ENCODE peak calls at places on chromosomes 2 and 18, in seven cellular contexts. One of them, this sample, is unnamed.

GRCh38 chr2:215830313-215830712 is 183.0 kb downstream of the MREG start:
- DNase-seq in left lung: peak
- DNase-seq in stimulated activated CD4-positive, alpha-beta T cell treated with anti-CD3 and anti-CD28 coated beads, Interleukin-1b, Interleukin-23, amount 100 ng/mL, for 1 hour: no peak
- DNase-seq in mesothelial cell of epicardium: no peak
- DNase-seq in activated T-cell treated with anti-CD3 and anti-CD28 coated beads, Interleukin-2, amount 50 U/mL, for 72 hours: no peak
- DNase-seq in NCI-H1436 treated with DMSO at 0.1 percent for 48 hours: no peak
- DNase-seq in amygdala: no peak
- DNase-seq in this sample: no peak

GRCh38 chr2:238289574-238289973 is 1.2 kb upstream of the PER2 start:
- DNase-seq in NCI-H1436 treated with DMSO at 0.1 percent for 48 hours: no peak
- DNase-seq in activated T-cell treated with anti-CD3 and anti-CD28 coated beads, Interleukin-2, amount 50 U/mL, for 72 hours: no peak
- DNase-seq in stimulated activated CD4-positive, alpha-beta T cell treated with anti-CD3 and anti-CD28 coated beads, Interleukin-1b, Interleukin-23, amount 100 ng/mL, for 1 hour: no peak
- DNase-seq in left lung: no peak
- DNase-seq in amygdala: no peak
- DNase-seq in mesothelial cell of epicardium: no peak
- DNase-seq in this sample: no peak

GRCh38 chr2:19238440-19238839 is 120.0 kb downstream of the OSR1 start:
- DNase-seq in activated T-cell treated with anti-CD3 and anti-CD28 coated beads, Interleukin-2, amount 50 U/mL, for 72 hours: no peak
- DNase-seq in NCI-H1436 treated with DMSO at 0.1 percent for 48 hours: no peak
- DNase-seq in amygdala: no peak
- DNase-seq in stimulated activated CD4-positive, alpha-beta T cell treated with anti-CD3 and anti-CD28 coated beads, Interleukin-1b, Interleukin-23, amount 100 ng/mL, for 1 hour: no peak
- DNase-seq in mesothelial cell of epicardium: no peak
- DNase-seq in left lung: no peak
- DNase-seq in this sample: no peak

GRCh38 chr2:212495076-212495475 is 43.5 kb downstream of the ERBB4 start:
- DNase-seq in activated T-cell treated with anti-CD3 and anti-CD28 coated beads, Interleukin-2, amount 50 U/mL, for 72 hours: no peak
- DNase-seq in amygdala: no peak
- DNase-seq in stimulated activated CD4-positive, alpha-beta T cell treated with anti-CD3 and anti-CD28 coated beads, Interleukin-1b, Interleukin-23, amount 100 ng/mL, for 1 hour: no peak
- DNase-seq in left lung: no peak
- DNase-seq in NCI-H1436 treated with DMSO at 0.1 percent for 48 hours: no peak
- DNase-seq in mesothelial cell of epicardium: no peak
- DNase-seq in this sample: no peak

GRCh38 chr2:198309673-198310280 is 505.4 kb downstream of the PLCL1 start:
- DNase-seq in NCI-H1436 treated with DMSO at 0.1 percent for 48 hours: no peak
- DNase-seq in mesothelial cell of epicardium: peak
- DNase-seq in amygdala: no peak
- DNase-seq in activated T-cell treated with anti-CD3 and anti-CD28 coated beads, Interleukin-2, amount 50 U/mL, for 72 hours: peak
- DNase-seq in left lung: no peak
- DNase-seq in stimulated activated CD4-positive, alpha-beta T cell treated with anti-CD3 and anti-CD28 coated beads, Interleukin-1b, Interleukin-23, amount 100 ng/mL, for 1 hour: no peak
- DNase-seq in this sample: no peak

GRCh38 chr18:2997429-2997828 is 15.5 kb downstream of the LPIN2 start:
- DNase-seq in amygdala: no peak
- DNase-seq in left lung: no peak
- DNase-seq in activated T-cell treated with anti-CD3 and anti-CD28 coated beads, Interleukin-2, amount 50 U/mL, for 72 hours: no peak
- DNase-seq in stimulated activated CD4-positive, alpha-beta T cell treated with anti-CD3 and anti-CD28 coated beads, Interleukin-1b, Interleukin-23, amount 100 ng/mL, for 1 hour: no peak
- DNase-seq in mesothelial cell of epicardium: no peak
- DNase-seq in NCI-H1436 treated with DMSO at 0.1 percent for 48 hours: no peak
- DNase-seq in this sample: no peak

GRCh38 chr2:215466097-215466909 is 30.4 kb upstream of the FN1 start:
- DNase-seq in activated T-cell treated with anti-CD3 and anti-CD28 coated beads, Interleukin-2, amount 50 U/mL, for 72 hours: no peak
- DNase-seq in left lung: no peak
- DNase-seq in stimulated activated CD4-positive, alpha-beta T cell treated with anti-CD3 and anti-CD28 coated beads, Interleukin-1b, Interleukin-23, amount 100 ng/mL, for 1 hour: no peak
- DNase-seq in amygdala: no peak
- DNase-seq in mesothelial cell of epicardium: no peak
- DNase-seq in NCI-H1436 treated with DMSO at 0.1 percent for 48 hours: no peak
- DNase-seq in this sample: no peak

GRCh38 chr2:229407170-229407569 is 136.1 kb upstream of the PID1 start:
- DNase-seq in NCI-H1436 treated with DMSO at 0.1 percent for 48 hours: no peak
- DNase-seq in left lung: peak
- DNase-seq in stimulated activated CD4-positive, alpha-beta T cell treated with anti-CD3 and anti-CD28 coated beads, Interleukin-1b, Interleukin-23, amount 100 ng/mL, for 1 hour: no peak
- DNase-seq in activated T-cell treated with anti-CD3 and anti-CD28 coated beads, Interleukin-2, amount 50 U/mL, for 72 hours: no peak
- DNase-seq in amygdala: no peak
- DNase-seq in mesothelial cell of epicardium: no peak
- DNase-seq in this sample: no peak

GRCh38 chr2:33577660-33578059 is 21.4 kb downstream of the FAM98A start:
- DNase-seq in activated T-cell treated with anti-CD3 and anti-CD28 coated beads, Interleukin-2, amount 50 U/mL, for 72 hours: no peak
- DNase-seq in amygdala: no peak
- DNase-seq in mesothelial cell of epicardium: no peak
- DNase-seq in stimulated activated CD4-positive, alpha-beta T cell treated with anti-CD3 and anti-CD28 coated beads, Interleukin-1b, Interleukin-23, amount 100 ng/mL, for 1 hour: no peak
- DNase-seq in left lung: no peak
- DNase-seq in NCI-H1436 treated with DMSO at 0.1 percent for 48 hours: no peak
- DNase-seq in this sample: no peak

GRCh38 chr2:200862532-200863000 is 1.9 kb downstream of the CLK1 start:
- DNase-seq in left lung: no peak
- DNase-seq in NCI-H1436 treated with DMSO at 0.1 percent for 48 hours: no peak
- DNase-seq in amygdala: no peak
- DNase-seq in activated T-cell treated with anti-CD3 and anti-CD28 coated beads, Interleukin-2, amount 50 U/mL, for 72 hours: peak
- DNase-seq in stimulated activated CD4-positive, alpha-beta T cell treated with anti-CD3 and anti-CD28 coated beads, Interleukin-1b, Interleukin-23, amount 100 ng/mL, for 1 hour: peak
- DNase-seq in mesothelial cell of epicardium: no peak
- DNase-seq in this sample: no peak

GRCh38 chr18:70296289-70296688 is 7.4 kb downstream of the SOCS6 start:
- DNase-seq in left lung: no peak
- DNase-seq in stimulated activated CD4-positive, alpha-beta T cell treated with anti-CD3 and anti-CD28 coated beads, Interleukin-1b, Interleukin-23, amount 100 ng/mL, for 1 hour: no peak
- DNase-seq in NCI-H1436 treated with DMSO at 0.1 percent for 48 hours: no peak
- DNase-seq in amygdala: no peak
- DNase-seq in activated T-cell treated with anti-CD3 and anti-CD28 coated beads, Interleukin-2, amount 50 U/mL, for 72 hours: no peak
- DNase-seq in mesothelial cell of epicardium: no peak
- DNase-seq in this sample: no peak

GRCh38 chr2:116874021-116874420 is 940.5 kb upstream of the DDX18 start:
- DNase-seq in left lung: no peak
- DNase-seq in NCI-H1436 treated with DMSO at 0.1 percent for 48 hours: no peak
- DNase-seq in mesothelial cell of epicardium: no peak
- DNase-seq in amygdala: no peak
- DNase-seq in stimulated activated CD4-positive, alpha-beta T cell treated with anti-CD3 and anti-CD28 coated beads, Interleukin-1b, Interleukin-23, amount 100 ng/mL, for 1 hour: no peak
- DNase-seq in activated T-cell treated with anti-CD3 and anti-CD28 coated beads, Interleukin-2, amount 50 U/mL, for 72 hours: no peak
- DNase-seq in this sample: no peak

GRCh38 chr18:57836557-57836956 is 33.4 kb upstream of the ATP8B1 start:
- DNase-seq in NCI-H1436 treated with DMSO at 0.1 percent for 48 hours: no peak
- DNase-seq in left lung: no peak
- DNase-seq in stimulated activated CD4-positive, alpha-beta T cell treated with anti-CD3 and anti-CD28 coated beads, Interleukin-1b, Interleukin-23, amount 100 ng/mL, for 1 hour: no peak
- DNase-seq in amygdala: no peak
- DNase-seq in mesothelial cell of epicardium: no peak
- DNase-seq in activated T-cell treated with anti-CD3 and anti-CD28 coated beads, Interleukin-2, amount 50 U/mL, for 72 hours: no peak
- DNase-seq in this sample: no peak

GRCh38 chr2:113863166-113863565 is 26.7 kb upstream of the ACTR3 start:
- DNase-seq in activated T-cell treated with anti-CD3 and anti-CD28 coated beads, Interleukin-2, amount 50 U/mL, for 72 hours: no peak
- DNase-seq in stimulated activated CD4-positive, alpha-beta T cell treated with anti-CD3 and anti-CD28 coated beads, Interleukin-1b, Interleukin-23, amount 100 ng/mL, for 1 hour: no peak
- DNase-seq in NCI-H1436 treated with DMSO at 0.1 percent for 48 hours: no peak
- DNase-seq in left lung: no peak
- DNase-seq in amygdala: no peak
- DNase-seq in mesothelial cell of epicardium: no peak
- DNase-seq in this sample: no peak

GRCh38 chr2:58553937-58554336 is 312.8 kb upstream of the FANCL start:
- DNase-seq in left lung: no peak
- DNase-seq in NCI-H1436 treated with DMSO at 0.1 percent for 48 hours: no peak
- DNase-seq in activated T-cell treated with anti-CD3 and anti-CD28 coated beads, Interleukin-2, amount 50 U/mL, for 72 hours: no peak
- DNase-seq in stimulated activated CD4-positive, alpha-beta T cell treated with anti-CD3 and anti-CD28 coated beads, Interleukin-1b, Interleukin-23, amount 100 ng/mL, for 1 hour: no peak
- DNase-seq in mesothelial cell of epicardium: no peak
- DNase-seq in amygdala: no peak
- DNase-seq in this sample: no peak

GRCh38 chr2:205193829-205194228 is 488.5 kb upstream of the NRP2 start:
- DNase-seq in stimulated activated CD4-positive, alpha-beta T cell treated with anti-CD3 and anti-CD28 coated beads, Interleukin-1b, Interleukin-23, amount 100 ng/mL, for 1 hour: no peak
- DNase-seq in activated T-cell treated with anti-CD3 and anti-CD28 coated beads, Interleukin-2, amount 50 U/mL, for 72 hours: no peak
- DNase-seq in NCI-H1436 treated with DMSO at 0.1 percent for 48 hours: no peak
- DNase-seq in mesothelial cell of epicardium: no peak
- DNase-seq in amygdala: no peak
- DNase-seq in left lung: no peak
- DNase-seq in this sample: no peak

GRCh38 chr2:70905443-70905842 is 30.3 kb upstream of the ATP6V1B1 start:
- DNase-seq in amygdala: no peak
- DNase-seq in activated T-cell treated with anti-CD3 and anti-CD28 coated beads, Interleukin-2, amount 50 U/mL, for 72 hours: no peak
- DNase-seq in mesothelial cell of epicardium: no peak
- DNase-seq in NCI-H1436 treated with DMSO at 0.1 percent for 48 hours: no peak
- DNase-seq in left lung: no peak
- DNase-seq in stimulated activated CD4-positive, alpha-beta T cell treated with anti-CD3 and anti-CD28 coated beads, Interleukin-1b, Interleukin-23, amount 100 ng/mL, for 1 hour: no peak
- DNase-seq in this sample: no peak

GRCh38 chr18:46385124-46385523 is 271.9 kb downstream of the LOXHD1 start:
- DNase-seq in NCI-H1436 treated with DMSO at 0.1 percent for 48 hours: no peak
- DNase-seq in activated T-cell treated with anti-CD3 and anti-CD28 coated beads, Interleukin-2, amount 50 U/mL, for 72 hours: no peak
- DNase-seq in stimulated activated CD4-positive, alpha-beta T cell treated with anti-CD3 and anti-CD28 coated beads, Interleukin-1b, Interleukin-23, amount 100 ng/mL, for 1 hour: no peak
- DNase-seq in mesothelial cell of epicardium: no peak
- DNase-seq in amygdala: no peak
- DNase-seq in left lung: no peak
- DNase-seq in this sample: no peak

GRCh38 chr2:188599140-188599539 is 307.5 kb downstream of the GULP1 start:
- DNase-seq in stimulated activated CD4-positive, alpha-beta T cell treated with anti-CD3 and anti-CD28 coated beads, Interleukin-1b, Interleukin-23, amount 100 ng/mL, for 1 hour: no peak
- DNase-seq in mesothelial cell of epicardium: no peak
- DNase-seq in left lung: no peak
- DNase-seq in NCI-H1436 treated with DMSO at 0.1 percent for 48 hours: no peak
- DNase-seq in activated T-cell treated with anti-CD3 and anti-CD28 coated beads, Interleukin-2, amount 50 U/mL, for 72 hours: no peak
- DNase-seq in amygdala: no peak
- DNase-seq in this sample: no peak

GRCh38 chr18:62786689-62787088 is 71.3 kb downstream of the PHLPP1 start:
- DNase-seq in NCI-H1436 treated with DMSO at 0.1 percent for 48 hours: no peak
- DNase-seq in amygdala: no peak
- DNase-seq in left lung: no peak
- DNase-seq in stimulated activated CD4-positive, alpha-beta T cell treated with anti-CD3 and anti-CD28 coated beads, Interleukin-1b, Interleukin-23, amount 100 ng/mL, for 1 hour: no peak
- DNase-seq in mesothelial cell of epicardium: no peak
- DNase-seq in activated T-cell treated with anti-CD3 and anti-CD28 coated beads, Interleukin-2, amount 50 U/mL, for 72 hours: no peak
- DNase-seq in this sample: no peak

GRCh38 chr2:218694405-218695145 is 16.1 kb upstream of the TTLL4 start:
- DNase-seq in activated T-cell treated with anti-CD3 and anti-CD28 coated beads, Interleukin-2, amount 50 U/mL, for 72 hours: no peak
- DNase-seq in mesothelial cell of epicardium: no peak
- DNase-seq in amygdala: no peak
- DNase-seq in NCI-H1436 treated with DMSO at 0.1 percent for 48 hours: no peak
- DNase-seq in left lung: no peak
- DNase-seq in stimulated activated CD4-positive, alpha-beta T cell treated with anti-CD3 and anti-CD28 coated beads, Interleukin-1b, Interleukin-23, amount 100 ng/mL, for 1 hour: no peak
- DNase-seq in this sample: no peak

GRCh38 chr2:40192864-40193669 is 258.8 kb downstream of the SLC8A1 start:
- DNase-seq in left lung: no peak
- DNase-seq in activated T-cell treated with anti-CD3 and anti-CD28 coated beads, Interleukin-2, amount 50 U/mL, for 72 hours: no peak
- DNase-seq in stimulated activated CD4-positive, alpha-beta T cell treated with anti-CD3 and anti-CD28 coated beads, Interleukin-1b, Interleukin-23, amount 100 ng/mL, for 1 hour: no peak
- DNase-seq in amygdala: no peak
- DNase-seq in NCI-H1436 treated with DMSO at 0.1 percent for 48 hours: no peak
- DNase-seq in mesothelial cell of epicardium: no peak
- DNase-seq in this sample: no peak

GRCh38 chr2:163465440-163465839 is 270.4 kb downstream of the FIGN start:
- DNase-seq in NCI-H1436 treated with DMSO at 0.1 percent for 48 hours: peak
- DNase-seq in left lung: no peak
- DNase-seq in amygdala: no peak
- DNase-seq in stimulated activated CD4-positive, alpha-beta T cell treated with anti-CD3 and anti-CD28 coated beads, Interleukin-1b, Interleukin-23, amount 100 ng/mL, for 1 hour: no peak
- DNase-seq in activated T-cell treated with anti-CD3 and anti-CD28 coated beads, Interleukin-2, amount 50 U/mL, for 72 hours: no peak
- DNase-seq in mesothelial cell of epicardium: no peak
- DNase-seq in this sample: no peak

GRCh38 chr2:106192752-106193490 is 1.2 kb downstream of the UXS1 start:
- DNase-seq in amygdala: no peak
- DNase-seq in NCI-H1436 treated with DMSO at 0.1 percent for 48 hours: no peak
- DNase-seq in activated T-cell treated with anti-CD3 and anti-CD28 coated beads, Interleukin-2, amount 50 U/mL, for 72 hours: peak
- DNase-seq in stimulated activated CD4-positive, alpha-beta T cell treated with anti-CD3 and anti-CD28 coated beads, Interleukin-1b, Interleukin-23, amount 100 ng/mL, for 1 hour: no peak
- DNase-seq in left lung: peak
- DNase-seq in mesothelial cell of epicardium: no peak
- DNase-seq in this sample: no peak

GRCh38 chr2:3480352-3481010 is 38.9 kb downstream of the ADI1 start:
- DNase-seq in stimulated activated CD4-positive, alpha-beta T cell treated with anti-CD3 and anti-CD28 coated beads, Interleukin-1b, Interleukin-23, amount 100 ng/mL, for 1 hour: no peak
- DNase-seq in NCI-H1436 treated with DMSO at 0.1 percent for 48 hours: no peak
- DNase-seq in amygdala: no peak
- DNase-seq in activated T-cell treated with anti-CD3 and anti-CD28 coated beads, Interleukin-2, amount 50 U/mL, for 72 hours: no peak
- DNase-seq in mesothelial cell of epicardium: no peak
- DNase-seq in left lung: no peak
- DNase-seq in this sample: no peak

GRCh38 chr18:61892683-61893303 is at the start of gene RNF152:
- DNase-seq in amygdala: no peak
- DNase-seq in left lung: no peak
- DNase-seq in NCI-H1436 treated with DMSO at 0.1 percent for 48 hours: peak
- DNase-seq in activated T-cell treated with anti-CD3 and anti-CD28 coated beads, Interleukin-2, amount 50 U/mL, for 72 hours: peak
- DNase-seq in stimulated activated CD4-positive, alpha-beta T cell treated with anti-CD3 and anti-CD28 coated beads, Interleukin-1b, Interleukin-23, amount 100 ng/mL, for 1 hour: no peak
- DNase-seq in mesothelial cell of epicardium: peak
- DNase-seq in this sample: no peak

This sample was measured in esophagus squamous epithelium.